ENCODE peak calls at places on chromosomes 4 and X, in five cellular contexts. X is HFFc6; R is caudate nucleus; Q is activated CD8-positive, alpha-beta memory T cell treated with anti-CD3 and anti-CD28 coated beads for 24 hours; U is T-helper 2 cell. V is an unnamed sample.

GRCh38 chrX:40736170-40736505 is 796 bp upstream of the MED14 start:
- DNase-seq in X (no peak), R (no peak), Q (no peak), U (no peak), V (no peak)

GRCh38 chr4:44912980-44913379 is 186.6 kb upstream of the GNPDA2 start:
- DNase-seq in X (no peak), R (no peak), Q (no peak), U (no peak), V (no peak)

GRCh38 chrX:47619486-47620302 is at the start of gene SYN1:
- DNase-seq in X (peak), R (peak), Q (peak), U (peak), V (peak)

GRCh38 chrX:107827137-107827831 is 1.6 kb downstream of the MID2 start:
- DNase-seq in X (no peak), R (no peak), Q (no peak), U (peak), V (no peak)

GRCh38 chrX:38664285-38664684 is 102.9 kb downstream of the TSPAN7 start:
- DNase-seq in X (peak), R (peak), Q (no peak), U (peak), V (peak)

GRCh38 chr4:128525387-128525786 is 237.8 kb upstream of the PGRMC2 start:
- DNase-seq in X (no peak), R (no peak), Q (no peak), U (no peak), V (no peak)

GRCh38 chr4:1499465-1499864 is 93.2 kb upstream of the NKX1-1 start:
- DNase-seq in X (no peak), R (no peak), Q (no peak), U (no peak), V (no peak)

GRCh38 chrX:17814557-17814956 is 46.5 kb downstream of the RAI2 start:
- DNase-seq in X (peak), R (no peak), Q (no peak), U (no peak), V (no peak)

GRCh38 chrX:133229361-133229760 is 11.2 kb upstream of the TFDP3 start:
- DNase-seq in X (no peak), R (no peak), Q (no peak), U (no peak), V (no peak)

GRCh38 chr4:183554878-183555585 is 50.2 kb downstream of the ING2 start:
- DNase-seq in X (no peak), R (no peak), Q (no peak), U (no peak), V (no peak)

GRCh38 chr4:120839624-120839973 is 82.9 kb downstream of the PRDM5 start:
- DNase-seq in X (no peak), R (no peak), Q (no peak), U (no peak), V (no peak)

GRCh38 chr4:174069848-174070330 is 213.6 kb downstream of the FBXO8 start:
- DNase-seq in X (no peak), R (no peak), Q (no peak), U (no peak), V (no peak)

GRCh38 chrX:69195197-69195596 is 29.9 kb upstream of the PJA1 start:
- DNase-seq in X (no peak), R (no peak), Q (no peak), U (no peak), V (no peak)

GRCh38 chrX:11704725-11705495 is 39.2 kb upstream of the ARHGAP6 start:
- DNase-seq in X (no peak), R (no peak), Q (no peak), U (no peak), V (no peak)

GRCh38 chrX:41889317-41890025 is 33.9 kb downstream of the CASK start:
- DNase-seq in X (peak), R (no peak), Q (no peak), U (no peak), V (no peak)

GRCh38 chr4:88745175-88745574 is 47.5 kb upstream of the NAP1L5 start:
- DNase-seq in X (no peak), R (no peak), Q (no peak), U (no peak), V (no peak)

GRCh38 chrX:125103693-125104092 is 216.0 kb upstream of the TEX13C start:
- DNase-seq in X (no peak), R (no peak), Q (no peak), U (no peak), V (no peak)

GRCh38 chr4:120918092-120918491 is 4.4 kb downstream of the PRDM5 start:
- DNase-seq in X (no peak), R (no peak), Q (no peak), U (no peak), V (no peak)

GRCh38 chr4:21203416-21203815 is 503.2 kb downstream of the PACRGL start:
- DNase-seq in X (no peak), R (no peak), Q (no peak), U (no peak), V (no peak)

GRCh38 chr4:83107636-83108035 is 6.9 kb downstream of the PLAC8 start:
- DNase-seq in X (no peak), R (no peak), Q (peak), U (no peak), V (no peak)

GRCh38 chr4:154564311-154564710 is 1.5 kb downstream of the FGB start:
- DNase-seq in X (no peak), R (no peak), Q (no peak), U (no peak), V (no peak)

GRCh38 chr4:21790437-21791029 is 158.0 kb downstream of the KCNIP4 start:
- DNase-seq in X (peak), R (no peak), Q (no peak), U (peak), V (no peak)

GRCh38 chr4:7763106-7763505 is 176.6 kb downstream of the AFAP1 start:
- DNase-seq in X (no peak), R (no peak), Q (no peak), U (no peak), V (no peak)

GRCh38 chr4:185127021-185127925 is 15.8 kb upstream of the SLC25A4 start:
- DNase-seq in X (no peak), R (no peak), Q (peak), U (no peak), V (peak)

GRCh38 chr4:73850261-73850970 is 2.7 kb upstream of the PF4V1 start:
- DNase-seq in X (no peak), R (no peak), Q (no peak), U (no peak), V (no peak)

GRCh38 chr4:83686166-83686565 is 150.3 kb downstream of the GPAT3 start:
- DNase-seq in X (peak), R (no peak), Q (no peak), U (no peak), V (no peak)

GRCh38 chrX:39816871-39817731 is 280.7 kb downstream of the BCOR start:
- DNase-seq in X (peak), R (peak), Q (no peak), U (peak), V (no peak)

V was measured in NCI-H2227 treated with DMSO at 0.1 percent for 48 hours.